ENCODE peak calls at places on chromosomes 16 and 17, in nine cellular contexts. L, G, V, B, X, Q, O, M and K are unnamed samples.

GRCh38 chr16:87742781-87743490 is 22.9 kb downstream of the KLHDC4 start:
- DNase-seq in L (no peak), G (no peak), V (no peak), B (no peak), X (no peak), Q (no peak), O (no peak), M (no peak), K (no peak)

GRCh38 chr17:40922239-40922638 is 15.2 kb downstream of the KRT23 start:
- DNase-seq in L (no peak), G (no peak), V (no peak), B (peak; percentile 89), X (no peak), Q (peak; percentile 62), O (no peak), M (no peak), K (no peak)

GRCh38 chr17:64974750-64975317 is 55.6 kb upstream of the LRRC37A3 start:
- DNase-seq in L (no peak), G (no peak), V (no peak), B (no peak), X (peak; percentile 37), Q (no peak), O (peak; percentile 35), M (no peak), K (no peak)

GRCh38 chr16:6016530-6017184 is 919.1 kb upstream of the EEF2KMT start:
- DNase-seq in L (no peak), G (no peak), V (no peak), B (peak; percentile 20), X (no peak), Q (no peak), O (no peak), M (no peak), K (no peak)

GRCh38 chr16:9053006-9053601 is 38.3 kb upstream of the HAPSTR1 start:
- DNase-seq in L (peak; percentile 67), G (no peak), V (peak; percentile 79), B (peak; percentile 83), X (no peak), Q (no peak), O (peak; percentile 75), M (no peak), K (no peak)

GRCh38 chr16:35249051-35249450 is 1789.6 kb downstream of the TP53TG3F start:
- DNase-seq in L (no peak), G (no peak), V (no peak), B (no peak), X (no peak), Q (no peak), O (no peak), M (no peak), K (no peak)

GRCh38 chr17:77546772-77547201 is 406.0 kb downstream of the SEC14L1 start:
- DNase-seq in L (no peak), G (no peak), V (no peak), B (no peak), X (no peak), Q (no peak), O (no peak), M (no peak), K (no peak)

GRCh38 chr16:12283596-12283995 is 307.1 kb downstream of the SNX29 start:
- DNase-seq in L (no peak), G (no peak), V (no peak), B (no peak), X (no peak), Q (no peak), O (no peak), M (no peak), K (no peak)

GRCh38 chr17:10349403-10349802 is 23.4 kb downstream of the MYH13 start:
- DNase-seq in L (no peak), G (no peak), V (no peak), B (no peak), X (no peak), Q (no peak), O (no peak), M (no peak), K (no peak)

GRCh38 chr17:181213-182163 is at the start of gene DOC2B:
- DNase-seq in L (peak; percentile 31), G (no peak), V (peak; percentile 86), B (peak; percentile 12), X (no peak), Q (no peak), O (no peak), M (no peak), K (no peak)

GRCh38 chr17:57834146-57834741 is 15.6 kb downstream of the MRPS23 start:
- DNase-seq in L (no peak), G (no peak), V (peak; percentile 90), B (no peak), X (no peak), Q (peak; percentile 59), O (peak; percentile 21), M (no peak), K (no peak)

GRCh38 chr17:9427460-9428315 is 147.9 kb downstream of the STX8 start:
- DNase-seq in L (peak; percentile 30), G (no peak), V (no peak), B (peak; percentile 5), X (no peak), Q (no peak), O (no peak), M (no peak), K (no peak)

GRCh38 chr16:31201511-31202401 is 804 bp downstream of the PYCARD start:
- DNase-seq in L (peak; percentile 16), G (no peak), V (peak; percentile 80), B (no peak), X (peak; percentile 33), Q (no peak), O (no peak), M (peak; percentile 30), K (no peak)

GRCh38 chr16:35497399-35497798 is 2038.0 kb downstream of the TP53TG3F start:
- DNase-seq in L (no peak), G (no peak), V (no peak), B (no peak), X (no peak), Q (no peak), O (no peak), M (no peak), K (no peak)

GRCh38 chr16:50567651-50568050 is 19.5 kb downstream of the NKD1 start:
- DNase-seq in L (no peak), G (no peak), V (no peak), B (no peak), X (no peak), Q (no peak), O (no peak), M (no peak), K (no peak)

GRCh38 chr17:40598021-40598927 is 33.0 kb upstream of the CCR7 start:
- DNase-seq in L (no peak), G (no peak), V (no peak), B (no peak), X (no peak), Q (no peak), O (no peak), M (no peak), K (peak; percentile 37)

GRCh38 chr17:42122371-42123303 is at the start of gene HSPB9:
- DNase-seq in L (no peak), G (no peak), V (peak; percentile 84), B (no peak), X (no peak), Q (no peak), O (no peak), M (no peak), K (no peak)

GRCh38 chr16:54932737-54933254 is 2.1 kb downstream of the IRX5 start:
- DNase-seq in L (no peak), G (no peak), V (no peak), B (no peak), X (no peak), Q (no peak), O (no peak), M (no peak), K (no peak)

GRCh38 chr16:51137097-51137496 is 14.0 kb downstream of the SALL1 start:
- DNase-seq in L (no peak), G (no peak), V (no peak), B (no peak), X (no peak), Q (no peak), O (no peak), M (no peak), K (no peak)

GRCh38 chr17:7852262-7852670 is 2.6 kb upstream of the TMEM88 start:
- DNase-seq in L (peak; percentile 12), G (no peak), V (no peak), B (no peak), X (no peak), Q (no peak), O (no peak), M (peak; percentile 18), K (no peak)